ENCODE peak calls at places on chromosomes 1 and 21, in ten cellular contexts. Q, B, G, L, T, H, J, Z, W and C are unnamed samples.

GRCh38 chr1:145994391-145995120 is 1.8 kb downstream of the TXNIP start:
- DNase-seq in Q (peak), B (no peak), G (peak), L (no peak), T (no peak), H (peak), J (no peak), Z (no peak), W (no peak), C (no peak)

GRCh38 chr1:116820362-116820761 is 66.1 kb downstream of the CD2 start:
- DNase-seq in Q (no peak), B (peak), G (no peak), L (peak), T (no peak), H (peak), J (peak), Z (no peak), W (peak), C (no peak)

GRCh38 chr1:41023279-41023990 is 1.9 kb upstream of the SLFNL1 start:
- DNase-seq in Q (no peak), B (no peak), G (peak), L (no peak), T (no peak), H (peak), J (peak), Z (no peak), W (no peak), C (no peak)

GRCh38 chr1:61742620-61743431 is 546 bp downstream of the PATJ start:
- DNase-seq in Q (no peak), B (peak), G (peak), L (no peak), T (no peak), H (peak), J (peak), Z (peak), W (no peak), C (no peak)

GRCh38 chr1:38243106-38243505 is 196.5 kb upstream of the POU3F1 start:
- DNase-seq in Q (no peak), B (no peak), G (no peak), L (no peak), T (no peak), H (no peak), J (no peak), Z (no peak), W (no peak), C (no peak)

GRCh38 chr1:225378880-225379279 is 49.0 kb downstream of the LBR start:
- DNase-seq in Q (no peak), B (peak), G (no peak), L (no peak), T (no peak), H (peak), J (peak), Z (no peak), W (no peak), C (no peak)

GRCh38 chr1:230565141-230565540 is 77.1 kb upstream of the COG2 start:
- DNase-seq in Q (no peak), B (no peak), G (no peak), L (no peak), T (no peak), H (no peak), J (no peak), Z (no peak), W (no peak), C (no peak)

GRCh38 chr21:15943009-15943666 is 213.4 kb downstream of the USP25 start:
- DNase-seq in Q (no peak), B (no peak), G (no peak), L (no peak), T (no peak), H (peak), J (peak), Z (peak), W (no peak), C (no peak)

GRCh38 chr1:222824641-222825040 is 9.8 kb downstream of the DISP1 start:
- DNase-seq in Q (no peak), B (no peak), G (no peak), L (no peak), T (no peak), H (no peak), J (no peak), Z (no peak), W (no peak), C (no peak)

GRCh38 chr1:175126347-175126746 is 58.7 kb downstream of the TNN start:
- DNase-seq in Q (no peak), B (no peak), G (no peak), L (no peak), T (no peak), H (peak), J (no peak), Z (no peak), W (no peak), C (no peak)

GRCh38 chr1:56330400-56331026 is 248.8 kb downstream of the PLPP3 start:
- DNase-seq in Q (no peak), B (peak), G (no peak), L (no peak), T (no peak), H (peak), J (peak), Z (no peak), W (no peak), C (no peak)

GRCh38 chr1:246444611-246445010 is 62.5 kb downstream of the SMYD3 start:
- DNase-seq in Q (no peak), B (no peak), G (no peak), L (no peak), T (no peak), H (no peak), J (no peak), Z (no peak), W (no peak), C (no peak)

GRCh38 chr1:15261155-15262002 is 14.4 kb downstream of the FHAD1 start:
- DNase-seq in Q (peak), B (no peak), G (peak), L (no peak), T (no peak), H (peak), J (peak), Z (no peak), W (no peak), C (no peak)

GRCh38 chr1:200628223-200628868 is 7.8 kb upstream of the KIF14 start:
- DNase-seq in Q (peak), B (no peak), G (no peak), L (no peak), T (no peak), H (no peak), J (no peak), Z (no peak), W (no peak), C (peak)

GRCh38 chr1:176243746-176244145 is 36.7 kb upstream of the COP1 start:
- DNase-seq in Q (no peak), B (no peak), G (no peak), L (no peak), T (no peak), H (peak), J (no peak), Z (no peak), W (no peak), C (no peak)

GRCh38 chr21:35969281-35969680 is 91.0 kb downstream of the SETD4 start:
- DNase-seq in Q (no peak), B (no peak), G (no peak), L (no peak), T (no peak), H (no peak), J (no peak), Z (no peak), W (no peak), C (no peak)

GRCh38 chr1:196628838-196629237 is 20.6 kb upstream of the KCNT2 start:
- DNase-seq in Q (no peak), B (no peak), G (no peak), L (no peak), T (no peak), H (no peak), J (no peak), Z (no peak), W (no peak), C (no peak)

GRCh38 chr21:15199940-15200339 is 135.1 kb upstream of the NRIP1 start:
- DNase-seq in Q (no peak), B (no peak), G (no peak), L (no peak), T (no peak), H (no peak), J (no peak), Z (no peak), W (no peak), C (no peak)

GRCh38 chr21:42056468-42056867 is 14.6 kb upstream of the UMODL1 start:
- DNase-seq in Q (no peak), B (no peak), G (no peak), L (peak), T (no peak), H (peak), J (no peak), Z (no peak), W (no peak), C (no peak)

GRCh38 chr1:99682291-99682751 is 36.4 kb downstream of the PALMD start:
- DNase-seq in Q (no peak), B (no peak), G (no peak), L (no peak), T (no peak), H (peak), J (no peak), Z (peak), W (no peak), C (no peak)

GRCh38 chr21:35587841-35588390 is 472.4 kb downstream of the SETD4 start:
- DNase-seq in Q (no peak), B (no peak), G (no peak), L (no peak), T (no peak), H (no peak), J (no peak), Z (no peak), W (no peak), C (no peak)

GRCh38 chr1:55285849-55286248 is 70.7 kb upstream of the USP24 start:
- DNase-seq in Q (no peak), B (no peak), G (no peak), L (no peak), T (no peak), H (no peak), J (no peak), Z (no peak), W (no peak), C (no peak)

GRCh38 chr21:24375201-24375600 is 1232.1 kb downstream of the MRPL39 start:
- DNase-seq in Q (peak), B (no peak), G (no peak), L (no peak), T (no peak), H (no peak), J (no peak), Z (no peak), W (no peak), C (no peak)

GRCh38 chr1:17441265-17441992 is 2.0 kb upstream of the RCC2 start:
- DNase-seq in Q (peak), B (peak), G (no peak), L (no peak), T (no peak), H (peak), J (no peak), Z (no peak), W (no peak), C (no peak)

GRCh38 chr1:221868894-221869293 is 127.0 kb upstream of the DUSP10 start:
- DNase-seq in Q (no peak), B (no peak), G (no peak), L (no peak), T (no peak), H (peak), J (no peak), Z (peak), W (no peak), C (no peak)

GRCh38 chr1:221381858-221382623 is 359.8 kb downstream of the DUSP10 start:
- DNase-seq in Q (no peak), B (peak), G (no peak), L (no peak), T (no peak), H (peak), J (no peak), Z (no peak), W (no peak), C (no peak)

GRCh38 chr1:198064181-198064580 is 92.6 kb upstream of the NEK7 start:
- DNase-seq in Q (no peak), B (peak), G (no peak), L (no peak), T (no peak), H (peak), J (no peak), Z (no peak), W (no peak), C (no peak)

GRCh38 chr1:156461781-156462647 is 38.6 kb downstream of the MEF2D start:
- DNase-seq in Q (no peak), B (no peak), G (no peak), L (no peak), T (no peak), H (peak), J (no peak), Z (no peak), W (no peak), C (no peak)

GRCh38 chr1:33219886-33220661 is 36.2 kb upstream of the ZNF362 start:
- DNase-seq in Q (no peak), B (no peak), G (no peak), L (no peak), T (peak), H (peak), J (no peak), Z (peak), W (no peak), C (no peak)

GRCh38 chr21:26948194-26948593 is 18.7 kb downstream of the ADAMTS5 start:
- DNase-seq in Q (no peak), B (no peak), G (no peak), L (no peak), T (no peak), H (no peak), J (no peak), Z (no peak), W (no peak), C (no peak)

GRCh38 chr1:37701051-37701450 is 8.7 kb downstream of the CDCA8 start:
- DNase-seq in Q (no peak), B (no peak), G (no peak), L (no peak), T (no peak), H (no peak), J (no peak), Z (no peak), W (no peak), C (no peak)

GRCh38 chr1:153699116-153699515 is 20.6 kb downstream of the NPR1 start:
- DNase-seq in Q (no peak), B (peak), G (no peak), L (no peak), T (no peak), H (peak), J (peak), Z (no peak), W (no peak), C (no peak)

GRCh38 chr1:198978523-198978922 is 339.7 kb downstream of the PTPRC start:
- DNase-seq in Q (no peak), B (no peak), G (no peak), L (no peak), T (no peak), H (no peak), J (no peak), Z (no peak), W (no peak), C (no peak)

GRCh38 chr1:60527567-60527966 is 454.0 kb upstream of the C1orf87 start:
- DNase-seq in Q (no peak), B (no peak), G (no peak), L (no peak), T (no peak), H (no peak), J (no peak), Z (no peak), W (no peak), C (no peak)

GRCh38 chr1:100448371-100448770 is 89.6 kb upstream of the GPR88 start:
- DNase-seq in Q (no peak), B (no peak), G (no peak), L (no peak), T (no peak), H (no peak), J (no peak), Z (no peak), W (peak), C (no peak)